ENCODE peak calls at places on chromosome 14, in five cellular contexts. One of them, this sample, is unnamed.

GRCh38 chr14:53881161-53881846 is 75.3 kb downstream of the BMP4 start:
- DNase-seq in GM12878: no peak
- DNase-seq in K562: no peak
- DNase-seq in HepG2: peak
- DNase-seq in HCT116: no peak
- DNase-seq in this sample: no peak

GRCh38 chr14:20435454-20436362 is at the start of gene KLHL33:
- DNase-seq in GM12878: no peak
- DNase-seq in K562: no peak
- DNase-seq in HepG2: no peak
- DNase-seq in HCT116: no peak
- DNase-seq in this sample: no peak

GRCh38 chr14:21990116-21990515 is 316.5 kb upstream of the OR4E1 start:
- DNase-seq in GM12878: no peak
- DNase-seq in K562: no peak
- DNase-seq in HepG2: no peak
- DNase-seq in HCT116: no peak
- DNase-seq in this sample: no peak

GRCh38 chr14:103386632-103387329 is 1.6 kb downstream of the MARK3 start:
- DNase-seq in GM12878: no peak
- DNase-seq in K562: no peak
- DNase-seq in HepG2: no peak
- DNase-seq in HCT116: no peak
- DNase-seq in this sample: no peak

GRCh38 chr14:68583527-68584275 is 209.2 kb downstream of the ZFP36L1 start:
- DNase-seq in GM12878: no peak
- DNase-seq in K562: no peak
- DNase-seq in HepG2: no peak
- DNase-seq in HCT116: no peak
- DNase-seq in this sample: no peak

GRCh38 chr14:21066882-21067502 is 3.1 kb upstream of the ARHGEF40 start:
- DNase-seq in GM12878: no peak
- DNase-seq in K562: peak
- DNase-seq in HepG2: peak
- DNase-seq in HCT116: peak
- DNase-seq in this sample: no peak

GRCh38 chr14:100288382-100289185 is 17.7 kb downstream of the SLC25A29 start:
- DNase-seq in GM12878: no peak
- DNase-seq in K562: no peak
- DNase-seq in HepG2: no peak
- DNase-seq in HCT116: no peak
- DNase-seq in this sample: no peak

GRCh38 chr14:94132285-94132887 is 3.0 kb upstream of the IFI27L2 start:
- DNase-seq in GM12878: no peak
- DNase-seq in K562: no peak
- DNase-seq in HepG2: peak
- DNase-seq in HCT116: peak
- DNase-seq in this sample: no peak

GRCh38 chr14:84225243-84225642 is 1304.7 kb upstream of the FLRT2 start:
- DNase-seq in GM12878: no peak
- DNase-seq in K562: no peak
- DNase-seq in HepG2: no peak
- DNase-seq in HCT116: no peak
- DNase-seq in this sample: no peak

GRCh38 chr14:66530526-66530925 is 22.6 kb downstream of the GPHN start:
- DNase-seq in GM12878: no peak
- DNase-seq in K562: no peak
- DNase-seq in HepG2: no peak
- DNase-seq in HCT116: no peak
- DNase-seq in this sample: no peak

GRCh38 chr14:95185452-95186392 is 28.4 kb upstream of the DICER1 start:
- DNase-seq in GM12878: no peak
- DNase-seq in K562: peak
- DNase-seq in HepG2: no peak
- DNase-seq in HCT116: no peak
- DNase-seq in this sample: no peak

GRCh38 chr14:38210587-38211257 is 3.0 kb downstream of the SSTR1 start:
- DNase-seq in GM12878: no peak
- DNase-seq in K562: no peak
- DNase-seq in HepG2: no peak
- DNase-seq in HCT116: no peak
- DNase-seq in this sample: no peak

GRCh38 chr14:58298880-58299664 is 717 bp downstream of the ARID4A start:
- DNase-seq in GM12878: no peak
- DNase-seq in K562: peak
- DNase-seq in HepG2: no peak
- DNase-seq in HCT116: no peak
- DNase-seq in this sample: no peak

GRCh38 chr14:72605096-72605920 is 288.6 kb downstream of the DPF3 start:
- DNase-seq in GM12878: no peak
- DNase-seq in K562: no peak
- DNase-seq in HepG2: no peak
- DNase-seq in HCT116: no peak
- DNase-seq in this sample: no peak

GRCh38 chr14:103597623-103598372 is 31.2 kb upstream of the KLC1 start:
- DNase-seq in GM12878: no peak
- DNase-seq in K562: peak
- DNase-seq in HepG2: no peak
- DNase-seq in HCT116: peak
- DNase-seq in this sample: no peak

GRCh38 chr14:63318835-63319234 is at the start of gene GPHB5:
- DNase-seq in GM12878: no peak
- DNase-seq in K562: no peak
- DNase-seq in HepG2: no peak
- DNase-seq in HCT116: no peak
- DNase-seq in this sample: no peak

GRCh38 chr14:32846821-32847220 is 91.9 kb upstream of the NPAS3 start:
- DNase-seq in GM12878: no peak
- DNase-seq in K562: no peak
- DNase-seq in HepG2: no peak
- DNase-seq in HCT116: no peak
- DNase-seq in this sample: no peak

GRCh38 chr14:95085321-95085720 is 72.0 kb downstream of the DICER1 start:
- DNase-seq in GM12878: no peak
- DNase-seq in K562: no peak
- DNase-seq in HepG2: no peak
- DNase-seq in HCT116: no peak
- DNase-seq in this sample: no peak

GRCh38 chr14:89314274-89314673 is 102.8 kb downstream of the FOXN3 start:
- DNase-seq in GM12878: no peak
- DNase-seq in K562: no peak
- DNase-seq in HepG2: no peak
- DNase-seq in HCT116: no peak
- DNase-seq in this sample: no peak

GRCh38 chr14:55389330-55389729 is 22.3 kb downstream of the ATG14 start:
- DNase-seq in GM12878: no peak
- DNase-seq in K562: no peak
- DNase-seq in HepG2: no peak
- DNase-seq in HCT116: no peak
- DNase-seq in this sample: no peak

GRCh38 chr14:96586921-96587822 is 85.0 kb downstream of the PAPOLA start:
- DNase-seq in GM12878: no peak
- DNase-seq in K562: no peak
- DNase-seq in HepG2: no peak
- DNase-seq in HCT116: no peak
- DNase-seq in this sample: no peak

GRCh38 chr14:90900712-90901111 is 84.5 kb upstream of the TTC7B start:
- DNase-seq in GM12878: no peak
- DNase-seq in K562: no peak
- DNase-seq in HepG2: no peak
- DNase-seq in HCT116: no peak
- DNase-seq in this sample: no peak

GRCh38 chr14:21039585-21040369 is 2.4 kb upstream of the RNASE7 start:
- DNase-seq in GM12878: no peak
- DNase-seq in K562: peak
- DNase-seq in HepG2: peak
- DNase-seq in HCT116: peak
- DNase-seq in this sample: no peak

GRCh38 chr14:90599748-90600507 is 203.1 kb downstream of the CALM1 start:
- DNase-seq in GM12878: no peak
- DNase-seq in K562: no peak
- DNase-seq in HepG2: peak
- DNase-seq in HCT116: no peak
- DNase-seq in this sample: no peak

GRCh38 chr14:77910506-77910905 is 110.6 kb downstream of the ADCK1 start:
- DNase-seq in GM12878: no peak
- DNase-seq in K562: no peak
- DNase-seq in HepG2: peak
- DNase-seq in HCT116: no peak
- DNase-seq in this sample: no peak

GRCh38 chr14:65574611-65575010 is 162.1 kb downstream of the FUT8 start:
- DNase-seq in GM12878: no peak
- DNase-seq in K562: no peak
- DNase-seq in HepG2: peak
- DNase-seq in HCT116: no peak
- DNase-seq in this sample: no peak

GRCh38 chr14:86003998-86004397 is 474.1 kb downstream of the FLRT2 start:
- DNase-seq in GM12878: no peak
- DNase-seq in K562: no peak
- DNase-seq in HepG2: peak
- DNase-seq in HCT116: no peak
- DNase-seq in this sample: no peak

GRCh38 chr14:65958664-65959562 is 527.3 kb upstream of the CCDC196 start:
- DNase-seq in GM12878: no peak
- DNase-seq in K562: peak
- DNase-seq in HepG2: peak
- DNase-seq in HCT116: peak
- DNase-seq in this sample: no peak

GRCh38 chr14:45156067-45156466 is 20.3 kb downstream of the FANCM start:
- DNase-seq in GM12878: no peak
- DNase-seq in K562: no peak
- DNase-seq in HepG2: no peak
- DNase-seq in HCT116: no peak
- DNase-seq in this sample: no peak
- TF ChIP-seq SIN3A in GM12878: no peak
- TF ChIP-seq SIN3A in K562: no peak
- TF ChIP-seq SIN3A in HepG2: no peak
- TF ChIP-seq SIN3A in HCT116: no peak
- TF ChIP-seq SIN3A in this sample: no peak

GRCh38 chr14:34111505-34111904 is 160.6 kb upstream of the EGLN3 start:
- DNase-seq in GM12878: no peak
- DNase-seq in K562: no peak
- DNase-seq in HepG2: no peak
- DNase-seq in HCT116: no peak
- DNase-seq in this sample: no peak
- TF ChIP-seq SIN3A in GM12878: no peak
- TF ChIP-seq SIN3A in K562: no peak
- TF ChIP-seq SIN3A in HepG2: no peak
- TF ChIP-seq SIN3A in HCT116: no peak
- TF ChIP-seq SIN3A in this sample: no peak

GRCh38 chr14:50477760-50478159 is 54.6 kb downstream of the MAP4K5 start:
- DNase-seq in GM12878: no peak
- DNase-seq in K562: no peak
- DNase-seq in HepG2: no peak
- DNase-seq in HCT116: no peak
- DNase-seq in this sample: no peak

GRCh38 chr14:50476134-50476533 is 56.2 kb downstream of the MAP4K5 start:
- DNase-seq in GM12878: no peak
- DNase-seq in K562: no peak
- DNase-seq in HepG2: no peak
- DNase-seq in HCT116: no peak
- DNase-seq in this sample: no peak

GRCh38 chr14:50475460-50475859 is 56.9 kb downstream of the MAP4K5 start:
- DNase-seq in GM12878: no peak
- DNase-seq in K562: no peak
- DNase-seq in HepG2: peak
- DNase-seq in HCT116: no peak
- DNase-seq in this sample: peak

DNA sequence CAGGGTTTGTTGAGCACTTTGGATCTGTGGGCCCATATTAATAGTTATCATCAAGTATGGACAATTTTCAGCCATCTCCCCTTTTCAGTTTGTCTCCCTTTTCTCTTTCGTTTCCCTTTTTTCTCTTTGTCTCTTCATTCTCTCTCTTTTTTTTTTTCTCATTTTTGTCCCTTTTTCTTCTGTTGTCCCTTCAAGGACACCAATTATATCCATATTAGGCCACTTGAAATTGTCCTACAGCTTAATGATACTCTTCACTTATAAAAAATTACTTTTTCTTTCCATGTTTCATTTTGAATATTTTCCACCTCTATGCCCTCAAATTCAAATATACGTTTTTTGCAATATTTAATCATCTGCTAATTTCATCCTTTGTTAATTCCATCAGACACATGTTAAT is 53.3 kb downstream of the MAP4K5 start:
- DNase-seq in GM12878: no peak
- DNase-seq in K562: no peak
- DNase-seq in HepG2: no peak
- DNase-seq in HCT116: no peak
- DNase-seq in this sample: no peak
- TF ChIP-seq SIN3A in GM12878: no peak
- TF ChIP-seq SIN3A in K562: no peak
- TF ChIP-seq SIN3A in HepG2: no peak
- TF ChIP-seq SIN3A in HCT116: no peak
- TF ChIP-seq SIN3A in this sample: no peak

GRCh38 chr14:104758981-104759975 is 6.3 kb downstream of the SIVA1 start:
- DNase-seq in GM12878: no peak
- DNase-seq in K562: no peak
- DNase-seq in HepG2: no peak
- DNase-seq in HCT116: no peak
- DNase-seq in this sample: no peak
- TF ChIP-seq SIN3A in GM12878: no peak
- TF ChIP-seq SIN3A in K562: no peak
- TF ChIP-seq SIN3A in HepG2: no peak
- TF ChIP-seq SIN3A in HCT116: no peak
- TF ChIP-seq SIN3A in this sample: no peak

DNA sequence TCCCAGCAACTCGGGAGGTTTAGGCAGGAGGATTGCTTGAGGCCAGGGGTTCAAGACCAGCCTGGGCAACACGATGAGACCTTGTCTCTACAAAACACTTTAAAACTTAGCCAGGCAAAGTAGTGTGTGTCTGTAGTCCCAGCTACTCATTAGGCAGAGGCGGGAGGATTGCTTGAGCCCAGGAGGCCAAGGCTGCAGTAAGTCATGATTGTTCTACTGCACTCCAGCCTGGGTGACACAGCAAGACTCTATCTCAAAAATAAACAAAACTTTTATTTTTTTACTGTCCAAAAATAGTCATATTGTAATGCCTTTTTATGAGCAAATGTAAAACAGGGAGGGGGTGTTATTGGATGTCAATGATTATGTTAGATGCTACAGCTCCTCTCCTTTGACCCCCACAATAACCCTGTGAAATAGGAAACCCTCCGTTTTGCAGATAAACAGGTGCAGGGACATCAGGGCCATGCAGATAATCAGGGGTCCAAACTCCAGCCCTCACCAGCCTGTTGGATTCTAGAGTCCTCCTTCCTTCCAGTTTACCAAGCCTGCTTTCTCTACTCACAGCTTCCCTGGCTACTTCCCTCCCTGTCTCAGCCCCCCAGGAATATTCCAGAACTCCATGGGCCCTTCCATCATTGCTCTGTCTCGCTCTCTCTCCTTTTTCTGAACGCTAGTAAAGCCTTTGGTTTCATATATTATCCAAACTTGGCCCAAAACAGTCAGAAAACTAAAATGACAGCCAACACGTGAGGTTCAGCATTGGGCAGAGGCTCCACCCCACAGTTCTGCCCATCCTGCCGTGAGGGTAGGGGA is 5.9 kb upstream of the FBLN5 start:
- DNase-seq in GM12878: no peak
- DNase-seq in K562: no peak
- DNase-seq in HepG2: peak
- DNase-seq in HCT116: no peak
- DNase-seq in this sample: no peak
- TF ChIP-seq SIN3A in GM12878: no peak
- TF ChIP-seq SIN3A in K562: no peak
- TF ChIP-seq SIN3A in HepG2: no peak
- TF ChIP-seq SIN3A in HCT116: no peak
- TF ChIP-seq SIN3A in this sample: no peak